ENCODE peak calls at places on chromosomes 4 and X, in seven cellular contexts. P is fibroblast of lung; R is body of pancreas; A is neural progenitor cell; K is CD8-positive, alpha-beta T cell; M is effector memory CD4-positive, alpha-beta T cell; B is IMR-90. U is an unnamed sample.
A peak's percentile ranks its signal among the peaks of the same experiment; 100 is the strongest.

GRCh38 chr4:159296061-159296460 is 193.2 kb downstream of the RAPGEF2 start:
- DNase-seq in P (peak; percentile 77), R (no peak), A (no peak), K (no peak), M (no peak), B (peak; percentile 85), U (no peak)

GRCh38 chr4:150479665-150480064 is 102.3 kb upstream of the MAB21L2 start:
- DNase-seq in P (no peak), R (no peak), A (no peak), K (no peak), M (no peak), B (peak; percentile 58), U (no peak)

GRCh38 chr4:13524504-13525243 is 19.6 kb downstream of the NKX3-2 start:
- DNase-seq in P (peak; percentile 73), R (no peak), A (no peak), K (no peak), M (no peak), B (peak; percentile 57), U (no peak)

GRCh38 chr4:105936901-105937300 is 41.6 kb downstream of the NPNT start:
- DNase-seq in P (no peak), R (no peak), A (no peak), K (no peak), M (no peak), B (no peak), U (no peak)

GRCh38 chr4:54660145-54660535 is 2.4 kb downstream of the KIT start:
- DNase-seq in P (no peak), R (no peak), A (no peak), K (no peak), M (no peak), B (no peak), U (no peak)

GRCh38 chr4:97104006-97104405 is 1039.3 kb downstream of the STPG2 start:
- DNase-seq in P (no peak), R (no peak), A (no peak), K (no peak), M (no peak), B (no peak), U (no peak)

GRCh38 chr4:78775278-78776030 is 696 bp upstream of the BMP2K start:
- DNase-seq in P (peak; percentile 80), R (peak; percentile 91), A (peak; percentile 89), K (peak; percentile 81), M (peak; percentile 73), B (peak; percentile 80), U (peak; percentile 43)

GRCh38 chr4:1356181-1356998 is 9.4 kb downstream of the UVSSA start:
- DNase-seq in P (peak; percentile 30), R (peak; percentile 75), A (peak; percentile 86), K (peak; percentile 39), M (no peak), B (peak; percentile 32), U (no peak)

GRCh38 chr4:169225812-169226211 is 44.9 kb downstream of the SH3RF1 start:
- DNase-seq in P (peak; percentile 79), R (no peak), A (no peak), K (no peak), M (no peak), B (peak; percentile 60), U (no peak)

GRCh38 chrX:139094671-139095592 is 383.4 kb upstream of the FGF13 start:
- DNase-seq in P (peak; percentile 87), R (no peak), A (no peak), K (no peak), M (no peak), B (no peak), U (no peak)

GRCh38 chr4:150974251-150974640 is 40.8 kb downstream of the LRBA start:
- DNase-seq in P (no peak), R (no peak), A (no peak), K (no peak), M (no peak), B (no peak), U (no peak)

GRCh38 chr4:610411-611261 is 14.7 kb upstream of the PDE6B start:
- DNase-seq in P (peak; percentile 48), R (no peak), A (no peak), K (no peak), M (no peak), B (peak; percentile 49), U (no peak)

GRCh38 chrX:88135735-88136134 is 611.3 kb upstream of the CPXCR1 start:
- DNase-seq in P (no peak), R (no peak), A (no peak), K (no peak), M (no peak), B (no peak), U (no peak)

GRCh38 chr4:109078724-109079123 is 223.7 kb downstream of the COL25A1 start:
- DNase-seq in P (peak; percentile 95), R (no peak), A (no peak), K (no peak), M (no peak), B (peak; percentile 81), U (no peak)

GRCh38 chr4:184310171-184310567 is 92.5 kb upstream of the ENPP6 start:
- DNase-seq in P (no peak), R (peak; percentile 36), A (no peak), K (no peak), M (no peak), B (no peak), U (no peak)

GRCh38 chr4:16199132-16199531 is 27.1 kb downstream of the TAPT1 start:
- DNase-seq in P (peak; percentile 30), R (no peak), A (peak; percentile 15), K (no peak), M (no peak), B (peak; percentile 37), U (no peak)

DNA sequence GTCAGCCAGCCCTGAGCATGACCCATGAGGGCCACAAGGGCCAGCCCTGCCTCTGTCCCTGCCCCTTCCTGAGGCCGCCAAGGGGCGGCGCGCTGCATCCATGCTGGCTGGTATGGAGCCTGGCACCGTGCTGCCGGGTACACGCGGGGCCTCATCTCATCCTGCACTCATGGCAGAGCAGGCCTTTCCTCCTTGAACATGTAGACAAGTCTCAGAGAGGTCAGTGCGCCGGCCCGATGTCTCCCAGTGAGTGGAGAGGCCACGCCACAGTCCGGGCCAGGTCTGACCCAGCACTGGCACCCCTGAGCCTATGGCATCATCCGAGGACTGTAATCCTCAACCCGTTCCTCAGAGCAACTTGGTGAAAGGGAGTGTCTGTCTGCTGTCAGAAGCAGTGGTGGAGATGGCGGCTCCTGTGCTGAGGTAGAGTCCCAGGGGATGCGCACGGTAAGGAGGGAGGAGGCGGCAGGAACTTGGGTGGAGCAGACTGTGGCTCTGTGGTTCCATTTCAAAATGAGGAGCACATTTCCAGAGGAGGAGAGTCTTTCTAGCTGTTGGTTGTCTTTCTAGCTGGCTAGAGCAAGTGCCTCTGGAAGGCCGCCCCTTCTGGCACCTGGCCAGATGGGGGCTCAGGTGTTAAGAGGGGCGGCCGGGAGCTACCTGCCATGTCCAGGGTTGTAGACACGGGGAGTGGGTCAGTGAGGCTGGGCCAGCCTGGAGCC is 32.8 kb downstream of the TRMT44 start:
- DNase-seq in P (peak; percentile 34), R (no peak), A (no peak), K (no peak), M (no peak), B (no peak), U (no peak)
- H3K27ac ChIP-seq in P (peak overlapping the region; percentile 78), R (no peak overlapping the region), A (no peak overlapping the region), K (no peak overlapping the region), M (no peak overlapping the region), B (peak overlapping the region; percentile 58), U (peak overlapping the region; percentile 81)

GRCh38 chrX:152896450-152896849 is 1.4 kb upstream of the ZNF185 start:
- DNase-seq in P (peak; percentile 23), R (no peak), A (no peak), K (no peak), M (no peak), B (no peak), U (no peak)

GRCh38 chrX:152893631-152894610 is 3.9 kb upstream of the ZNF185 start:
- DNase-seq in P (no peak), R (no peak), A (no peak), K (no peak), M (no peak), B (no peak), U (no peak)

GRCh38 chrX:152892999-152893605 is 4.8 kb upstream of the ZNF185 start:
- DNase-seq in P (no peak), R (no peak), A (peak; percentile 21), K (no peak), M (no peak), B (no peak), U (no peak)

GRCh38 chrX:152895724-152896420 is 2.0 kb upstream of the ZNF185 start:
- DNase-seq in P (no peak), R (no peak), A (no peak), K (no peak), M (no peak), B (no peak), U (no peak)

DNA sequence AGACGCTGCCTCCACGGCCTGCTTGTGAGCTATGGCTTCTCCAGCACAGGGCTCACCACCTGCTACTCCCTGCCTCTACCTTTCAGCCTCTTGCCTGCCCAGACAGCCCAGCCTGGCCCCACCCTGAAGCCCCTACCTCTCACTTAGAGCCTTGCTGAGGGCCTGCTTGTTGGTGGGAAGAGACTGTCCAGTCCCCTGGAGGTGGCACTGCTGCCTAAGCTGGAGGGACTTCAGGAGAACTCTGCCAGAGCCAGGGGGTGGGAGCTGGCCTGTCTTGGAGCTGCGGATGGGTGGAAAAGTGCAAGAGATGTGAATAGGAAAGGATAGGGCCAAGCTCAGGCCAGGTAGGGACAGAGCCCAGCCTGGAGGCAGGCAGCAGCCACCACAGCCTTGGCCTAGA is 2.7 kb upstream of the ZNF185 start:
- DNase-seq in P (no peak), R (no peak), A (no peak), K (no peak), M (no peak), B (no peak), U (no peak)
- H3K4me1 ChIP-seq in P (peaks cover 2% of the 10 kb centered on the region), R (peaks cover 4% of the 10 kb centered on the region), A (peaks cover 9% of the 10 kb centered on the region), K (no peaks in the 10 kb centered on the region), M (no peaks in the 10 kb centered on the region), B (no peaks in the 10 kb centered on the region), U (peaks cover 15% of the 10 kb centered on the region)

DNA sequence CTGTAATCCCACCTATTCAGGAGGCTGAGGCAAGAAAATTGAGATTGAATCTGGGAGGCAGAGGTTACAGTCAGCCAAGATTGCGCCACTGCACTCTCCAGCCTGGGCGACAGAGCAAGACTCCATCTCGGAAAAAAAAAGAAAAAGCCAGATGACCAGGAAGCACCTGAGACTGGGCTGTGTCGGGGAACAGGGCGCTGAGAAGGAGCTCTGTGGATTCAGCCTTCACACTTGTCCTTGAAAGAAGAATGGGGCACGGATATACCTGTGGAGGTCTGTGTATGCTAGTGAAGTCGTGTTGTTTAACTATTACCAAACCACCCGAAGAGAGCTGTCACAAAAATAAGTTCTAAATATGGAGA is 39.3 kb upstream of the TADA2B start:
- DNase-seq in P (no peak), R (no peak), A (no peak), K (no peak), M (no peak), B (no peak), U (no peak)
- H3K36me3 ChIP-seq in P (peaks cover 10% of the 10 kb centered on the region), R (peaks cover 29% of the 10 kb centered on the region), A (no peaks in the 10 kb centered on the region), K (peaks cover 48% of the 10 kb centered on the region), M (peaks cover 47% of the 10 kb centered on the region), B (peaks cover 50% of the 10 kb centered on the region), U (peaks cover 57% of the 10 kb centered on the region)

GRCh38 chrX:41148553-41148952 is 63.3 kb downstream of the USP9X start:
- DNase-seq in P (peak; percentile 80), R (no peak), A (no peak), K (no peak), M (no peak), B (peak; percentile 84), U (no peak)
- H3K27ac ChIP-seq in P (peak overlapping the region; percentile 23), R (no peak overlapping the region), A (no peak overlapping the region), K (no peak overlapping the region), M (no peak overlapping the region), B (peak overlapping the region; percentile 66), U (no peak overlapping the region)

GRCh38 chrX:44882635-44883034 is 9.6 kb downstream of the KDM6A start:
- DNase-seq in P (no peak), R (no peak), A (no peak), K (no peak), M (no peak), B (no peak), U (no peak)
- H3K4me1 ChIP-seq in P (no peaks in the 10 kb centered on the region), R (no peaks in the 10 kb centered on the region), A (peaks cover 4% of the 10 kb centered on the region), K (peaks cover 10% of the 10 kb centered on the region), M (peaks cover 6% of the 10 kb centered on the region), B (no peaks in the 10 kb centered on the region), U (no peaks in the 10 kb centered on the region)

GRCh38 chrX:8037593-8038348 is 110.6 kb upstream of the PNPLA4 start:
- DNase-seq in P (no peak), R (no peak), A (no peak), K (no peak), M (no peak), B (no peak), U (no peak)
- H3K36me3 ChIP-seq in P (no peaks in the 10 kb centered on the region), R (no peaks in the 10 kb centered on the region), A (no peaks in the 10 kb centered on the region), K (no peaks in the 10 kb centered on the region), M (no peaks in the 10 kb centered on the region), B (no peaks in the 10 kb centered on the region), U (no peaks in the 10 kb centered on the region)